ENCODE peak calls at places on chromosomes 3 and 15, in eight cellular contexts. G is HCT116, F is MM.1S, S is OCI-LY7, R is SK-N-SH, B is GM23338, H is GM23248, K is neural progenitor cell. P is an unnamed sample. For H3K4me1, the result is how much of the 10 kb centered on the place peaks cover.

GRCh38 chr3:183468424-183468823 is 40.0 kb upstream of the MCF2L2 start:
- DNase-seq in G (no peak), F (peak), S (no peak), R (no peak), B (no peak), H (no peak), K (no peak), P (no peak)

GRCh38 chr3:68874551-68875348 is 57.6 kb downstream of the TAFA4 start:
- DNase-seq in G (no peak), F (no peak), S (peak), R (no peak), B (no peak), H (no peak), K (no peak), P (no peak)

GRCh38 chr15:50685191-50685975 is 1.2 kb downstream of the TRPM7 start:
- DNase-seq in G (no peak), F (no peak), S (peak), R (peak), B (peak), H (peak), K (no peak), P (no peak)

GRCh38 chr15:57153140-57153539 is 223.2 kb upstream of the CGNL1 start:
- DNase-seq in G (no peak), F (no peak), S (no peak), R (no peak), B (no peak), H (no peak), K (no peak), P (peak)

GRCh38 chr15:64429448-64429847 is 30.9 kb upstream of the ZNF609 start:
- DNase-seq in G (no peak), F (no peak), S (no peak), R (no peak), B (no peak), H (no peak), K (no peak), P (no peak)

GRCh38 chr3:45632956-45633355 is 38.4 kb downstream of the LIMD1 start:
- DNase-seq in G (no peak), F (peak), S (no peak), R (no peak), B (no peak), H (no peak), K (no peak), P (no peak)

GRCh38 chr3:89108154-89108553 is 733 bp downstream of the EPHA3 start:
- DNase-seq in G (no peak), F (no peak), S (no peak), R (no peak), B (no peak), H (no peak), K (no peak), P (no peak)

GRCh38 chr15:97728791-97729190 is 231.7 kb upstream of the ARRDC4 start:
- DNase-seq in G (no peak), F (no peak), S (no peak), R (no peak), B (no peak), H (no peak), K (peak), P (no peak)

GRCh38 chr3:30548605-30549004 is 57.8 kb upstream of the TGFBR2 start:
- DNase-seq in G (no peak), F (no peak), S (peak), R (peak), B (peak), H (peak), K (no peak), P (no peak)

GRCh38 chr3:16048435-16049318 is 125.8 kb upstream of the GALNT15 start:
- DNase-seq in G (peak), F (peak), S (peak), R (peak), B (peak), H (peak), K (peak), P (peak)

DNA sequence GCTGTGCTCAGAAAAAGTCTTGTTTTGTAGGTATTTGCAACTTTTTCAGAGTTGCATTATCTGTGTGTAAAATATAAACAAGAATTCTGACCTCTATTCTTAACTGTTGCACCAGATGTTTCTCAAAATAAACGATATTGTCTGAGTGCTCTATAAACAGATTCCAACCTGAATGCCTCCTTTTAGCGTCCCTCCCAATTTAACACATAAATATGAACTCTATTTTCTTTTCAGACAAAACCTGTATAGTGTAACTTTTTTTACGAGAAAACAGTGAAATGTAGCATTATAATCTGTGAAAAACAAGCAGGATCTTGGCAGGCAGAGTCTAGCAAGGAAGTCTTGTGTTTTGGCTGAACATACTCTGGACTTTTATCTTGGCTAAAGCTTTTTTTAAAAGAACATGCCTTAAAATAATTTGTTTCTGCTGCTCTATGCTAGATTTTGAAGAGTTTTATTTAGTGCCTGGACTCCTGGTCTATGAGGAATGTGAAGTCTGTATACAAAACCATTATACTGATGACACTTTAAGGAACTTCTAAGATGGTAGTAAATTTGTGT is 150.5 kb downstream of the ROBO2 start:
- DNase-seq in G (no peak), F (no peak), S (no peak), R (no peak), B (no peak), H (no peak), K (no peak), P (peak)
- H3K4me1 ChIP-seq in G (under half), F (under half), S (under half), R (under half), B (under half), H (under half), K (under half), P (under half)

DNA sequence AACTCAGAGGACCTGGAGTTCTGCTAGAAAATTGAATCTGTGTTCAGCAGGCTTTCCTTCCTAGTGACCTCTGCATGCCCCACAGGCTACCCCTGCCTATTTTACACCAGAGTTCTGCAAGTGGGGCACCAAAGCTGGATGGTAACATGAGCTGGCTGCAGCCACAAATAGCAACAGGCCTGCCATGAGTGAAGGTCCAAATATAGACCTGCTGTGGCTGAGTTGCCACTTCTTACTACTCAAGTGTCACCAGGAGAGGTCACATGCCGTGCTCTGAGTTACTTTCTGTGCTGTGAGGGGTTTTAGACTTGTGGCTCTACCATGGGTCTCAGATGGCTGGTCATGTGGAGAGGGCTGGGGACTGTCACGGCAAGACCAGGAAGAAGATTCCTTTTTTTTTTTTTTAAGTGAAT is at the start of gene FSD2:
- DNase-seq in G (no peak), F (peak), S (peak), R (no peak), B (no peak), H (no peak), K (no peak), P (no peak)
- TF ChIP-seq EZH2phosphoT487 in G (no peak), F (no peak), S (no peak), R (no peak), B (no peak), H (no peak), K (no peak), P (no peak)

GRCh38 chr3:179432451-179432850 is 18.8 kb downstream of the GNB4 start:
- DNase-seq in G (no peak), F (no peak), S (no peak), R (no peak), B (no peak), H (no peak), K (no peak), P (no peak)
- H3K27ac ChIP-seq in G (no peak), F (no peak), S (no peak), R (no peak), B (no peak), H (no peak), K (no peak), P (no peak)

DNA sequence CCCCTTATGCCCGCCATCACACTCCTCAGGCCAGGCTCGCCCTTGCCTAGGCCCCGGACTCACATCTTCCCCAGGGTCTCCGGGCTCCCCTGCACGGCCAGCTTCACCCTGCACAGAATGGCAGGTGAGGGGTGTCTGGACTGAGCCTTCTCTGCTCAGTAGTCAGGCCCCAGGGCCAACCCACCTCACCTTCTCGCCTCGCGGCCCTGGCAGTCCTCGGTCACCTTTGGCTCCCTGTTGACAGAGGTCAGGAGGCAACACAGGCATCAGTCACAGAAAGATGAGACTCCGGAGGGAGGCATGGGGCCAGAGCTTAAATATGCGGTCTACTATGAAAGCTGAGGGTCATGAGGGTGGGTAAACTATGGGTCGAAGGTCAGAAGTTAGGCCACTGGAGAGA is 8.4 kb upstream of the UCN2 start:
- DNase-seq in G (no peak), F (no peak), S (no peak), R (no peak), B (no peak), H (no peak), K (no peak), P (no peak)
- H3K4me1 ChIP-seq in G (under half), F (under half), S (under half), R (under half), B (under half), H (under half), K (under half), P (under half)

GRCh38 chr3:118548434-118548833 is 486.2 kb downstream of the IGSF11 start:
- DNase-seq in G (no peak), F (no peak), S (no peak), R (no peak), B (no peak), H (no peak), K (no peak), P (no peak)
- TF ChIP-seq EZH2phosphoT487 in G (no peak), F (no peak), S (no peak), R (no peak), B (no peak), H (no peak), K (no peak), P (no peak)

GRCh38 chr15:74788042-74788715 is 6.3 kb downstream of the CSK start:
- DNase-seq in G (no peak), F (no peak), S (peak), R (no peak), B (no peak), H (no peak), K (no peak), P (no peak)
- H3K27ac ChIP-seq in G (no peak), F (peak), S (peak), R (no peak), B (no peak), H (no peak), K (no peak), P (no peak)

DNA sequence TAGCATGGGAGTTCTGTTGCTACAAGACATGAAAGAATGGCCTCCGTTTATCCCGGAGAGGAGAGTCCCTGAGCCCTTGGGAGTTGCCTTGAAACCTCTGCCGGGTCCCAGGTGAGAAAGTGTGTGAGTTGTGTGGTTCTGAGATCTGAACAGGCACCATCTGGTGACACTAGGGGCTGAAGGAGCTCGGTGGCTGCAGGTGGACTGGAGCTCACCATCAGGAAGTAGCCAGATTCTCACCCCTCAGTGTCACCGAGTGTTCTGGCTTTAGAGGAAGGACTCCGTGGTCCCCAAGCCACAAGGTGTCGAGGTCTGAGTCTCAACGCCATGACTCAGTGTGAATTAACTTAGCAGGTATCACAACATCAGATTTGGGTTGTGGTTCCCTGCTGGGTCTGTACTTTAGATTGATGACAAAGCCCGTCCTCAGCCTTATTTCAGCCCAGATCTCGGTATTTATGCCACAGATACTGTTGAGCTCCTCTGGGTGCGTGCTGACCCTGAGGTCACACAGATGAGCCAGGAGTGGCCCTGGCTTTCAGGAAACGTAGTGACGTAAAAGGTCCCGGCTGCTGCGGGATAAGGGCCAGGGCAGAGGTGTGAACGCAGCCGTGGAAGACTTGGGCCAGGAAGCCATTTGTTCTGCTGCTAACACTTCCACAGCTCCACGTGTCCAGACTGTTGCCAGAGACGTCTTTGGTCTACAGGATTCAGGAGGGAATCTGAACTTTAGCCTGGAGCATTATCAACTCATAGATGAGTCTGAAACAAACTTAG is 54.4 kb downstream of the PGPEP1L start:
- DNase-seq in G (no peak), F (peak), S (no peak), R (no peak), B (no peak), H (no peak), K (no peak), P (no peak)
- H3K4me1 ChIP-seq in G (under half), F (under half), S (under half), R (under half), B (under half), H (under half), K (under half), P (under half)

GRCh38 chr15:41411031-41411430 is 5.9 kb upstream of the RTF1 start:
- DNase-seq in G (no peak), F (no peak), S (no peak), R (no peak), B (no peak), H (no peak), K (no peak), P (no peak)
- TF ChIP-seq EZH2phosphoT487 in G (no peak), F (no peak), S (no peak), R (no peak), B (no peak), H (no peak), K (no peak), P (no peak)

GRCh38 chr3:127961963-127962362 is 46.9 kb downstream of the KBTBD12 start:
- DNase-seq in G (peak), F (no peak), S (no peak), R (no peak), B (peak), H (peak), K (no peak), P (peak)

GRCh38 chr3:127962937-127963336 is 47.9 kb downstream of the KBTBD12 start:
- DNase-seq in G (no peak), F (peak), S (peak), R (no peak), B (no peak), H (no peak), K (no peak), P (no peak)

GRCh38 chr3:127961124-127961523 is 46.1 kb downstream of the KBTBD12 start:
- DNase-seq in G (no peak), F (no peak), S (no peak), R (no peak), B (no peak), H (no peak), K (no peak), P (no peak)

GRCh38 chr3:127964816-127965215 is 49.8 kb downstream of the KBTBD12 start:
- DNase-seq in G (no peak), F (no peak), S (no peak), R (no peak), B (no peak), H (peak), K (no peak), P (no peak)

GRCh38 chr3:127964053-127964452 is 49.0 kb downstream of the KBTBD12 start:
- DNase-seq in G (no peak), F (no peak), S (no peak), R (no peak), B (no peak), H (no peak), K (no peak), P (peak)
- H3K27ac ChIP-seq in G (no peak), F (no peak), S (no peak), R (no peak), B (no peak), H (no peak), K (no peak), P (no peak)